ENCODE peak calls at places on chromosomes 1 and 21, in seven cellular contexts. L, C, M, U, N, Q and O are unnamed samples.

GRCh38 chr1:45669859-45670655 is 16.3 kb downstream of the GPBP1L1 start:
- DNase-seq in L (peak), U (no peak), N (no peak), C (no peak), Q (no peak), M (peak), O (peak)

GRCh38 chr1:119968068-119968492 is 71.8 kb upstream of the ADAM30 start:
- DNase-seq in M (peak), L (peak), C (peak), N (peak), U (peak), Q (peak), O (peak)

GRCh38 chr1:230127105-230128054 is 60.3 kb downstream of the GALNT2 start:
- DNase-seq in C (peak), L (no peak), N (no peak), U (peak), Q (no peak), M (no peak), O (no peak)

GRCh38 chr1:156060937-156061636 is at the start of gene RAB25:
- DNase-seq in L (no peak), C (no peak), U (no peak), N (peak), Q (no peak), M (no peak), O (no peak)

GRCh38 chr1:207923561-207923960 is 12.6 kb upstream of the CD34 start:
- DNase-seq in L (no peak), U (no peak), N (no peak), C (no peak), M (no peak), Q (no peak), O (no peak)

GRCh38 chr1:55611123-55611522 is 396.0 kb upstream of the USP24 start:
- DNase-seq in L (no peak), Q (no peak), M (peak), C (no peak), U (no peak), N (no peak), O (peak)

GRCh38 chr1:180117764-180118116 is 36.9 kb upstream of the QSOX1 start:
- DNase-seq in Q (no peak), M (peak), C (no peak), U (no peak), L (peak), N (no peak), O (peak)

GRCh38 chr1:71295340-71295739 is 214.5 kb upstream of the ZRANB2 start:
- DNase-seq in Q (no peak), N (no peak), M (no peak), C (no peak), L (no peak), U (no peak), O (peak)

GRCh38 chr1:181090653-181091126 is 2.2 kb downstream of the IER5 start:
- DNase-seq in U (peak), C (no peak), M (no peak), N (no peak), Q (no peak), L (no peak), O (peak)

GRCh38 chr1:3746389-3746783 is 5.9 kb upstream of the CCDC27 start:
- DNase-seq in L (no peak), C (no peak), Q (no peak), M (no peak), U (no peak), N (no peak), O (no peak)

GRCh38 chr1:206941766-206942418 is 4.4 kb downstream of the PIGR start:
- DNase-seq in U (no peak), M (no peak), L (no peak), N (no peak), C (no peak), Q (no peak), O (no peak)

GRCh38 chr1:73401666-73402065 is 796.3 kb downstream of the LRRIQ3 start:
- DNase-seq in Q (no peak), U (no peak), M (no peak), L (no peak), C (no peak), N (no peak), O (no peak)

GRCh38 chr1:229229137-229229720 is 41.7 kb upstream of the RAB4A start:
- DNase-seq in L (peak), M (peak), C (no peak), N (peak), U (no peak), Q (peak), O (no peak)

GRCh38 chr1:44030606-44031050 is 634 bp downstream of the SLC6A9 start:
- DNase-seq in L (peak), M (peak), N (peak), U (peak), Q (no peak), C (no peak), O (peak)

GRCh38 chr21:34620084-34620665 is 5.3 kb upstream of the RCAN1 start:
- DNase-seq in L (no peak), Q (no peak), C (no peak), U (no peak), M (no peak), N (no peak), O (no peak)

GRCh38 chr1:67759692-67760029 is 73.6 kb downstream of the GNG12 start:
- DNase-seq in L (no peak), C (no peak), N (no peak), M (peak), Q (no peak), U (no peak), O (no peak)

GRCh38 chr1:47235280-47235679 is 3.3 kb upstream of the TAL1 start:
- DNase-seq in L (no peak), U (no peak), M (no peak), N (no peak), Q (peak), C (no peak), O (no peak)